ENCODE peak calls at places on chromosomes 16 and 17, in nine cellular contexts. L, Z, S, N, P, F, C, O and V are unnamed samples.
A peak's percentile ranks its signal among the peaks of the same experiment; 100 is the strongest.

GRCh38 chr17:6643460-6644125 is 2.7 kb downstream of the TXNDC17 start:
- DNase-seq in L (no peak), Z (no peak), S (peak; percentile 79), N (no peak), P (no peak), F (no peak), C (peak; percentile 86), O (no peak), V (peak; percentile 27)

GRCh38 chr17:33126086-33126485 is 134.4 kb downstream of the SPACA3 start:
- DNase-seq in L (no peak), Z (no peak), S (no peak), N (no peak), P (no peak), F (no peak), C (no peak), O (no peak), V (no peak)

GRCh38 chr16:12092347-12092882 is 115.9 kb downstream of the SNX29 start:
- DNase-seq in L (peak; percentile 88), Z (no peak), S (peak; percentile 78), N (no peak), P (no peak), F (no peak), C (peak; percentile 91), O (no peak), V (peak; percentile 90)

GRCh38 chr17:76791053-76791980 is 53.4 kb downstream of the MFSD11 start:
- DNase-seq in L (peak; percentile 36), Z (no peak), S (peak; percentile 78), N (peak; percentile 27), P (no peak), F (peak; percentile 62), C (peak; percentile 83), O (peak; percentile 77), V (peak; percentile 30)

GRCh38 chr17:8072339-8072726 is 15.2 kb downstream of the ALOX12B start:
- DNase-seq in L (no peak), Z (no peak), S (no peak), N (no peak), P (no peak), F (no peak), C (no peak), O (no peak), V (no peak)

GRCh38 chr16:13039526-13039925 is 138.1 kb downstream of the SHISA9 start:
- DNase-seq in L (no peak), Z (no peak), S (no peak), N (no peak), P (no peak), F (no peak), C (no peak), O (no peak), V (no peak)

GRCh38 chr17:8315740-8316217 is 5.7 kb downstream of the ARHGEF15 start:
- DNase-seq in L (no peak), Z (no peak), S (no peak), N (no peak), P (no peak), F (peak; percentile 66), C (no peak), O (no peak), V (no peak)

GRCh38 chr17:27462714-27463113 is 6.5 kb downstream of the KSR1 start:
- DNase-seq in L (no peak), Z (no peak), S (no peak), N (no peak), P (no peak), F (no peak), C (no peak), O (no peak), V (no peak)

GRCh38 chr17:65489413-65490170 is 71.9 kb downstream of the AXIN2 start:
- DNase-seq in L (no peak), Z (no peak), S (no peak), N (no peak), P (no peak), F (no peak), C (no peak), O (no peak), V (no peak)

GRCh38 chr16:23121024-23121423 is 28.2 kb downstream of the USP31 start:
- DNase-seq in L (no peak), Z (no peak), S (no peak), N (no peak), P (no peak), F (no peak), C (peak; percentile 13), O (no peak), V (no peak)

GRCh38 chr16:2858245-2859025 is 465 bp upstream of the PRSS22 start:
- DNase-seq in L (no peak), Z (no peak), S (no peak), N (peak; percentile 83), P (no peak), F (peak; percentile 42), C (no peak), O (no peak), V (no peak)

GRCh38 chr17:6654816-6655731 is 3.5 kb downstream of the C17orf100 start:
- DNase-seq in L (peak; percentile 10), Z (no peak), S (no peak), N (peak; percentile 79), P (no peak), F (no peak), C (no peak), O (no peak), V (no peak)

GRCh38 chr17:60585887-60586286 is 14.1 kb upstream of the PPM1D start:
- DNase-seq in L (no peak), Z (no peak), S (no peak), N (no peak), P (no peak), F (no peak), C (no peak), O (no peak), V (no peak)

GRCh38 chr17:49914096-49914490 is 54.9 kb upstream of the DLX4 start:
- DNase-seq in L (no peak), Z (no peak), S (no peak), N (no peak), P (no peak), F (no peak), C (no peak), O (no peak), V (no peak)